ENCODE peak calls at places on chromosome 22, in six cellular contexts. One of them, this sample, is unnamed.

GRCh38 chr22:48084041-48084748 is 1321.7 kb downstream of the TBC1D22A start:
- DNase-seq in naive B cell: no peak
- DNase-seq in H7: no peak
- DNase-seq in substantia nigra: no peak
- DNase-seq in GM10248: peak
- DNase-seq in T-helper 9 cell: no peak
- DNase-seq in this sample: no peak

GRCh38 chr22:48811885-48812284 is 1015.8 kb downstream of the BRD1 start:
- DNase-seq in naive B cell: no peak
- DNase-seq in H7: no peak
- DNase-seq in substantia nigra: no peak
- DNase-seq in GM10248: no peak
- DNase-seq in T-helper 9 cell: no peak
- DNase-seq in this sample: no peak

GRCh38 chr22:20241579-20242392 is 26.3 kb downstream of the RTN4R start:
- DNase-seq in naive B cell: no peak
- DNase-seq in H7: peak
- DNase-seq in substantia nigra: no peak
- DNase-seq in GM10248: no peak
- DNase-seq in T-helper 9 cell: no peak
- DNase-seq in this sample: no peak

GRCh38 chr22:30221121-30221992 is 25.2 kb downstream of the LIF start:
- DNase-seq in naive B cell: peak
- DNase-seq in H7: no peak
- DNase-seq in substantia nigra: no peak
- DNase-seq in GM10248: peak
- DNase-seq in T-helper 9 cell: peak
- DNase-seq in this sample: no peak

GRCh38 chr22:44727709-44728108 is 24.7 kb upstream of the ARHGAP8 start:
- DNase-seq in naive B cell: no peak
- DNase-seq in H7: no peak
- DNase-seq in substantia nigra: no peak
- DNase-seq in GM10248: no peak
- DNase-seq in T-helper 9 cell: no peak
- DNase-seq in this sample: no peak

GRCh38 chr22:34278121-34278520 is 357.8 kb upstream of the LARGE1 start:
- DNase-seq in naive B cell: no peak
- DNase-seq in H7: no peak
- DNase-seq in substantia nigra: no peak
- DNase-seq in GM10248: no peak
- DNase-seq in T-helper 9 cell: no peak
- DNase-seq in this sample: no peak

GRCh38 chr22:29816128-29816527 is 21.9 kb downstream of the ASCC2 start:
- DNase-seq in naive B cell: no peak
- DNase-seq in H7: no peak
- DNase-seq in substantia nigra: no peak
- DNase-seq in GM10248: no peak
- DNase-seq in T-helper 9 cell: no peak
- DNase-seq in this sample: no peak

GRCh38 chr22:31223786-31224191 is 11.7 kb downstream of the LIMK2 start:
- DNase-seq in naive B cell: no peak
- DNase-seq in H7: no peak
- DNase-seq in substantia nigra: peak
- DNase-seq in GM10248: no peak
- DNase-seq in T-helper 9 cell: no peak
- DNase-seq in this sample: no peak

GRCh38 chr22:36405221-36405631 is 17.5 kb upstream of the MYH9 start:
- DNase-seq in naive B cell: no peak
- DNase-seq in H7: no peak
- DNase-seq in substantia nigra: no peak
- DNase-seq in GM10248: no peak
- DNase-seq in T-helper 9 cell: no peak
- DNase-seq in this sample: peak

GRCh38 chr22:25403752-25404471 is 160.6 kb upstream of the GRK3 start:
- DNase-seq in naive B cell: no peak
- DNase-seq in H7: peak
- DNase-seq in substantia nigra: no peak
- DNase-seq in GM10248: peak
- DNase-seq in T-helper 9 cell: no peak
- DNase-seq in this sample: peak

GRCh38 chr22:18044548-18045271 is 20.3 kb upstream of the MICAL3 start:
- DNase-seq in naive B cell: no peak
- DNase-seq in H7: no peak
- DNase-seq in substantia nigra: peak
- DNase-seq in GM10248: no peak
- DNase-seq in T-helper 9 cell: no peak
- DNase-seq in this sample: no peak

GRCh38 chr22:42794551-42795510 is 62.2 kb downstream of the ARFGAP3 start:
- DNase-seq in naive B cell: no peak
- DNase-seq in H7: peak
- DNase-seq in substantia nigra: no peak
- DNase-seq in GM10248: no peak
- DNase-seq in T-helper 9 cell: no peak
- DNase-seq in this sample: no peak

GRCh38 chr22:34380532-34380931 is 460.3 kb upstream of the LARGE1 start:
- DNase-seq in naive B cell: no peak
- DNase-seq in H7: no peak
- DNase-seq in substantia nigra: no peak
- DNase-seq in GM10248: no peak
- DNase-seq in T-helper 9 cell: no peak
- DNase-seq in this sample: no peak